ENCODE peak calls at places on chromosomes 7 and 10, in four cellular contexts. One of them, this sample, is unnamed. For H3K27me3, the result is how much of the 10 kb centered on the place peaks cover.

GRCh38 chr10:27088263-27089044 is 11.8 kb downstream of the ANKRD26 start:
- DNase-seq in A673: no peak
- DNase-seq in lung: no peak
- DNase-seq in neural progenitor cell: no peak
- DNase-seq in this sample: no peak

GRCh38 chr10:77873558-77874380 is 52.8 kb downstream of the DLG5 start:
- DNase-seq in neural progenitor cell: no peak
- DNase-seq in lung: peak
- DNase-seq in A673: peak
- DNase-seq in this sample: no peak

GRCh38 chr7:111518264-111518663 is 44.0 kb downstream of the IMMP2L start:
- DNase-seq in A673: no peak
- DNase-seq in neural progenitor cell: no peak
- DNase-seq in lung: no peak
- DNase-seq in this sample: no peak

GRCh38 chr7:32204361-32205018 is 134.3 kb upstream of the PDE1C start:
- DNase-seq in A673: peak
- DNase-seq in lung: peak
- DNase-seq in neural progenitor cell: peak
- DNase-seq in this sample: peak

GRCh38 chr7:121544726-121545125 is 148.6 kb upstream of the FAM3C start:
- DNase-seq in lung: no peak
- DNase-seq in A673: peak
- DNase-seq in neural progenitor cell: no peak
- DNase-seq in this sample: no peak

GRCh38 chr7:117951711-117952280 is 78.6 kb upstream of the CTTNBP2 start:
- DNase-seq in lung: no peak
- DNase-seq in A673: no peak
- DNase-seq in neural progenitor cell: no peak
- DNase-seq in this sample: no peak

GRCh38 chr7:30880941-30881340 is 30.7 kb upstream of the AQP1 start:
- DNase-seq in neural progenitor cell: peak
- DNase-seq in A673: no peak
- DNase-seq in lung: no peak
- DNase-seq in this sample: no peak

GRCh38 chr7:43113622-43114450 is 1.4 kb downstream of the HECW1 start:
- DNase-seq in lung: no peak
- DNase-seq in neural progenitor cell: peak
- DNase-seq in A673: no peak
- DNase-seq in this sample: no peak

GRCh38 chr7:16295558-16295957 is 125.8 kb downstream of the CRPPA start:
- DNase-seq in A673: no peak
- DNase-seq in lung: no peak
- DNase-seq in neural progenitor cell: no peak
- DNase-seq in this sample: no peak

GRCh38 chr7:38070718-38071117 is 107.3 kb upstream of the STARD3NL start:
- DNase-seq in neural progenitor cell: peak
- DNase-seq in lung: no peak
- DNase-seq in A673: peak
- DNase-seq in this sample: no peak

GRCh38 chr7:107660381-107661080 is at the start of gene SLC26A4:
- DNase-seq in lung: no peak
- DNase-seq in A673: no peak
- DNase-seq in neural progenitor cell: peak
- DNase-seq in this sample: no peak

GRCh38 chr7:115851291-115851690 is 179.3 kb downstream of the TFEC start:
- DNase-seq in A673: peak
- DNase-seq in neural progenitor cell: peak
- DNase-seq in lung: no peak
- DNase-seq in this sample: no peak

GRCh38 chr7:91941450-91941849 is 788 bp downstream of the AKAP9 start:
- DNase-seq in A673: peak
- DNase-seq in neural progenitor cell: peak
- DNase-seq in lung: peak
- DNase-seq in this sample: peak

GRCh38 chr10:18501198-18501597 is 150.2 kb downstream of the NSUN6 start:
- DNase-seq in A673: no peak
- DNase-seq in neural progenitor cell: no peak
- DNase-seq in lung: no peak
- DNase-seq in this sample: no peak

GRCh38 chr10:110833941-110834621 is 37.6 kb upstream of the PDCD4 start:
- DNase-seq in neural progenitor cell: no peak
- DNase-seq in A673: no peak
- DNase-seq in lung: no peak
- DNase-seq in this sample: no peak

GRCh38 chr7:135206887-135207738 is 4.2 kb downstream of the WDR91 start:
- DNase-seq in neural progenitor cell: no peak
- DNase-seq in lung: no peak
- DNase-seq in A673: no peak
- DNase-seq in this sample: no peak

GRCh38 chr10:48779077-48779476 is 94.4 kb downstream of the WDFY4 start:
- DNase-seq in lung: peak
- DNase-seq in neural progenitor cell: no peak
- DNase-seq in A673: no peak
- DNase-seq in this sample: no peak

GRCh38 chr7:97025983-97026704 is 1.5 kb upstream of the DLX5 start:
- DNase-seq in A673: no peak
- DNase-seq in lung: no peak
- DNase-seq in neural progenitor cell: peak
- DNase-seq in this sample: no peak

GRCh38 chr7:6444516-6445269 is 3.1 kb downstream of the DAGLB start:
- DNase-seq in A673: no peak
- DNase-seq in neural progenitor cell: no peak
- DNase-seq in lung: no peak
- DNase-seq in this sample: no peak

GRCh38 chr10:45557275-45557905 is 115.2 kb downstream of the ZFAND4 start:
- DNase-seq in lung: no peak
- DNase-seq in A673: no peak
- DNase-seq in neural progenitor cell: no peak
- DNase-seq in this sample: no peak

GRCh38 chr7:134262322-134262721 is 54.4 kb downstream of the SLC35B4 start:
- DNase-seq in A673: no peak
- DNase-seq in lung: no peak
- DNase-seq in neural progenitor cell: no peak
- DNase-seq in this sample: no peak

GRCh38 chr10:72340510-72340895 is 14.2 kb downstream of the DNAJB12 start:
- DNase-seq in neural progenitor cell: peak
- DNase-seq in A673: peak
- DNase-seq in lung: peak
- DNase-seq in this sample: peak

GRCh38 chr10:96661632-96662031 is 58.7 kb downstream of the PIK3AP1 start:
- DNase-seq in lung: no peak
- DNase-seq in neural progenitor cell: no peak
- DNase-seq in A673: no peak
- DNase-seq in this sample: no peak

GRCh38 chr7:37208528-37208927 is 240.1 kb downstream of the ELMO1 start:
- DNase-seq in lung: peak
- DNase-seq in neural progenitor cell: peak
- DNase-seq in A673: peak
- DNase-seq in this sample: no peak

GRCh38 chr10:35379226-35380137 is 43.2 kb downstream of the CCNY start:
- DNase-seq in lung: no peak
- DNase-seq in neural progenitor cell: no peak
- DNase-seq in A673: peak
- DNase-seq in this sample: no peak

GRCh38 chr10:48947690-48948418 is 8.2 kb upstream of the LRRC18 start:
- DNase-seq in neural progenitor cell: no peak
- DNase-seq in A673: no peak
- DNase-seq in lung: no peak
- DNase-seq in this sample: no peak

GRCh38 chr7:21426286-21426957 is 1.5 kb upstream of the SP4 start:
- DNase-seq in neural progenitor cell: no peak
- DNase-seq in lung: no peak
- DNase-seq in A673: no peak
- DNase-seq in this sample: no peak

GRCh38 chr7:128163473-128163872 is 77.6 kb upstream of the LEP start:
- DNase-seq in neural progenitor cell: no peak
- DNase-seq in lung: no peak
- DNase-seq in A673: no peak
- DNase-seq in this sample: no peak

GRCh38 chr7:143884978-143885559 is 16.9 kb downstream of the TCAF1 start:
- DNase-seq in neural progenitor cell: peak
- DNase-seq in A673: peak
- DNase-seq in lung: no peak
- DNase-seq in this sample: peak

GRCh38 chr7:13988765-13989137 is 715 bp downstream of the ETV1 start:
- DNase-seq in neural progenitor cell: peak
- DNase-seq in lung: peak
- DNase-seq in A673: peak
- DNase-seq in this sample: peak

GRCh38 chr7:136640977-136641376 is 227.5 kb upstream of the CHRM2 start:
- DNase-seq in A673: no peak
- DNase-seq in lung: no peak
- DNase-seq in neural progenitor cell: peak
- DNase-seq in this sample: no peak

GRCh38 chr7:154287370-154287769 is 235.2 kb downstream of the DPP6 start:
- DNase-seq in A673: no peak
- DNase-seq in neural progenitor cell: peak
- DNase-seq in lung: no peak
- DNase-seq in this sample: no peak

GRCh38 chr10:15510963-15511362 is 139.9 kb upstream of the FAM171A1 start:
- DNase-seq in lung: no peak
- DNase-seq in A673: no peak
- DNase-seq in neural progenitor cell: no peak
- DNase-seq in this sample: no peak

DNA sequence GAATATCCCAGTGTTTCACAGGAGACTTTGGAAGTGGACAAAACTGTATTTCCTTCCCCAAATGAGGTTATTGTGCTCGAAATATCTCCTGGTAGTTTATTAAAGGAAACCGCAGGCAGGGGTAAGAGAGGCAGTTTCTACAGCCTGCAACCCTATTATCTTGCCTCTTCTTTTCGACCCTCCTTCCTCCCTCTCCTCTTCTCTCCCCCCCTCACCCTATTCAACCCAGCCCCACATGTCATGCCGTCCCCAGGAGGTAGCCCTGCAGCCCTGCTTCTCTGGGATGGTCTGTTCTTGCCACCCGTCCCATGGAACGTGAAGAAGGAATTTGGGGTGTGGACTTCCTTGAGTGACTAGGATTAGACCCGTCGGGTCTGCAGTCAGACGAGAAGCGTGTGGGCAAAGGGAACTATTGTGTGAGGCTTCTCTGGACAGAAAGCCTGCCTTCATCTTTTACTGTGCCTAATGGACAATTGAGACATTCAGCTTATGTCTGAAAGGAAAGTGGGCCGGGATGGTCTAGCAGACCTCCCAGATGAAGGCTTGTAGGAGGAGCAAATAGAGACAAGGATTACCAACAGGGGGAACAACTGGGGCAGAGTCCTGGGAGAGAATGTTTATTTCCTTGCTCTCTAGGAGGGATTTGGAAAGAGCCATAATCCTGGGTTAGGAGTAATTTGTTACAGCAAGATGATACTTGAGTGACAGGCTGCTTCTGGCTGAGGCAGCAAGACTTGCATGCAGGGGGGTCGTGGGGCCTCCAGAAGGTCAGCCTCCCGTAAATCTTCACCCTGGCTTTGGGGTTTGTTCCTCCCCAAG is 77.7 kb downstream of the TCF7L2 start:
- DNase-seq in lung: no peak
- DNase-seq in neural progenitor cell: peak
- DNase-seq in A673: peak
- DNase-seq in this sample: no peak
- H3K27ac ChIP-seq in lung: no peak
- H3K27ac ChIP-seq in neural progenitor cell: peak
- H3K27ac ChIP-seq in A673: no peak
- H3K27ac ChIP-seq in this sample: no peak

DNA sequence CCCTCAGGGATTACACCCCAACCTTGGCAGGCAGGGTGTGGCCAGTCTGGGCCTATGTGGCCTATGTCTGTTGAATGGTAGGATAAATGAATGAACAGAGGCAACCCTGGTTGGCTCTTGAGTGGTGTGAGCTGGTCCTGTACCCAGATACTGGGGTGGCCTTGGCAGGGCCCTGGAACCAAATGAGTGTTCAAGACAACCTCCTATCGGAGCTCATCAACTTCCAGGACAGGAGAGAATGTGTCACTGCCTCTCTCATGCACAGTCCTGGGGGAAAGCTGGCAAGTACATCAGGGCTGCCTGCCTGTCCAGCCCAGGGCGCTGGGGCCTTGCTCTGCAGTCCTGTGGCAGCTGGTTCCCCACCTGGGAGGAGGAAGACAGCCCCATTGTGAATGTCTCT is 271.6 kb downstream of the CALN1 start:
- DNase-seq in neural progenitor cell: no peak
- DNase-seq in lung: no peak
- DNase-seq in A673: no peak
- DNase-seq in this sample: no peak
- TF ChIP-seq CTCF in neural progenitor cell: no peak
- TF ChIP-seq CTCF in lung: no peak
- TF ChIP-seq CTCF in A673: no peak
- TF ChIP-seq CTCF in this sample: no peak

DNA sequence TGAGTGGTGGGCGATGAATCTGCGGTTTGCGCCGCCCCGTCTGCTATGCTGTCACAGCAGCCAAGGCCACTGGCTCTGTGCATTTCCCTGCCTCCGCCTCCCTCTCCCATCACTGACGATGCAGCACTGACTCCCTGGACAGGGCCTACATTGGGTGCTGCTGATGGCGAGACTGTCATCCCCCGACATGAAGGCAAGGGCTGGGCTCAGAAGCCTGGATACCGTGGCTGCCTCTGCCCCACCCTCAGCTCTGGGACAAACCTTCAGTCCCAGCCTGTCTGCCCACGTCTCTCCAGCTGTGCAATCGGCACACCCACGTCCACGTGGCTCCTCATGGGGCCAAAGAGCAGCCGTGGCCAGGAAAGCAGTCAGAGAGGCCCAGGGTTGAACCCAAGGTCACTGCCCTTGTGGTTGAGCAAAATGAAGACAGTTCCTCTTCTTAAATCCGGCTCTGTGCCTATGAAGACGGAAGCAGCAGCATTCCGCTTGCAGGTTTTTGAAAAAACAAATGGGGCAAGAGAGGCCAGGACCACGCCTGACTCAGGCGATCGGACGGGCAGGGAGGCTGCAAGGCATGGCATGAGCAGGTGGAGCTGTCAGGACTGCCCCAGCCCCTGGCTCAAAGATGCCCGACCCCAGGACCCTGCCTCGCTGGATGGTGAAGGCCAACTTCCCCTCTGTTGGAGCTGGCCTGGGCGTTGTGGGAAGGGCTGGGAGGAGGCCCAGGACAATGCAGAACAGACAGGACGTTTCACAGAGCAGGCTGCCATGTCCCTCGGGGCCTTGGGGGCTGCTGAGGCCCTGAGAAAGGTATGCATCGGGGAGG is 517.5 kb downstream of the DNAJB6 start:
- DNase-seq in neural progenitor cell: no peak
- DNase-seq in A673: no peak
- DNase-seq in lung: peak
- DNase-seq in this sample: peak
- H3K27me3 ChIP-seq in neural progenitor cell: under half
- H3K27me3 ChIP-seq in A673: under half
- H3K27me3 ChIP-seq in lung: under half
- H3K27me3 ChIP-seq in this sample: under half

DNA sequence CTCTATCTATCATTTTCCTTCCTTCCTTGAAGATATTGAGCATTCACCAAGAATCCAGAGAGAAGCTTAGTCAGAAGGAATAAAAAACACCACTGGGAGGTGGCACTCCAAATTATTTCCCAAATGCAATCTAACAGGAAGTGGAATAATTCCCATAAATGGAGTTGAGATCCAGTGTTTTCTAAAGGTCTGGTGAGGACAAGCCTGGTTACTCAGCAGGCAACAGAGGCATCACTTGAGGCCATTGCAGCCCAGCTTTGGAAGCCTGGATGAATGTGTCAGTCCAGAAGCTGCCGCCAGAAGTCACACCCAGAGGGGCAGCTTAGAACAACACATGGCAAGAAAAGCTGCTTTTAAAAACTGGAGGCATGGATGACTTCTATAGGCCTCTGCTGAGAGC is 288.9 kb upstream of the KLF6 start:
- DNase-seq in A673: no peak
- DNase-seq in neural progenitor cell: no peak
- DNase-seq in lung: no peak
- DNase-seq in this sample: no peak
- H3K27ac ChIP-seq in A673: no peak
- H3K27ac ChIP-seq in neural progenitor cell: no peak
- H3K27ac ChIP-seq in lung: no peak
- H3K27ac ChIP-seq in this sample: no peak